ENCODE peak calls at places on chromosomes 5 and 9, in ten cellular contexts. T is HCT116, A is adrenal gland, J is transverse colon, K is spleen, I is uterus, H is heart left ventricle, P is IMR-90, Y is HepG2, N is body of pancreas. F is an unnamed sample.
A peak's percentile ranks its signal among the peaks of the same experiment; 100 is the strongest.

GRCh38 chr5:180328296-180329137 is 24.6 kb downstream of the GFPT2 start:
- DNase-seq in T (peak; percentile 74), A (peak; percentile 91), J (peak; percentile 86), K (peak; percentile 95), I (peak; percentile 75), H (peak; percentile 69), P (peak; percentile 60), Y (peak; percentile 74), N (peak; percentile 91), F (peak; percentile 81)

GRCh38 chr5:5432020-5432707 is 9.7 kb downstream of the ICE1 start:
- DNase-seq in T (no peak), A (no peak), J (no peak), K (no peak), I (no peak), H (no peak), P (peak; percentile 75), Y (no peak), N (no peak), F (no peak)

GRCh38 chr5:155728146-155728856 is 598.7 kb upstream of the SGCD start:
- DNase-seq in T (no peak), A (peak; percentile 33), J (peak; percentile 52), K (peak; percentile 72), I (no peak), H (peak; percentile 64), P (peak; percentile 16), Y (no peak), N (peak; percentile 66), F (no peak)

GRCh38 chr9:110048976-110049698 is 158.8 kb downstream of the C9orf152 start:
- DNase-seq in T (no peak), A (peak; percentile 28), J (no peak), K (peak; percentile 83), I (no peak), H (no peak), P (no peak), Y (no peak), N (no peak), F (peak; percentile 29)

GRCh38 chr5:155728857-155729683 is 597.9 kb upstream of the SGCD start:
- DNase-seq in T (no peak), A (no peak), J (no peak), K (no peak), I (no peak), H (peak; percentile 33), P (no peak), Y (no peak), N (no peak), F (no peak)

GRCh38 chr9:122364117-122364782 is 6.6 kb upstream of the PTGS1 start:
- DNase-seq in T (no peak), A (no peak), J (no peak), K (peak; percentile 14), I (no peak), H (no peak), P (peak; percentile 88), Y (no peak), N (no peak), F (no peak)

GRCh38 chr5:51386916-51387853 is 3.9 kb downstream of the ISL1 start:
- DNase-seq in T (no peak), A (no peak), J (no peak), K (no peak), I (no peak), H (no peak), P (no peak), Y (no peak), N (no peak), F (no peak)

GRCh38 chr5:72747826-72748225 is 68.6 kb upstream of the TNPO1 start:
- DNase-seq in T (no peak), A (no peak), J (no peak), K (no peak), I (no peak), H (no peak), P (no peak), Y (no peak), N (no peak), F (no peak)

GRCh38 chr9:120475341-120475740 is 104.6 kb downstream of the CDK5RAP2 start:
- DNase-seq in T (no peak), A (no peak), J (no peak), K (no peak), I (no peak), H (peak; percentile 24), P (peak; percentile 52), Y (no peak), N (no peak), F (no peak)

GRCh38 chr5:144951001-144951400 is 780.3 kb downstream of the KCTD16 start:
- DNase-seq in T (no peak), A (no peak), J (no peak), K (no peak), I (no peak), H (no peak), P (no peak), Y (no peak), N (no peak), F (no peak)

DNA sequence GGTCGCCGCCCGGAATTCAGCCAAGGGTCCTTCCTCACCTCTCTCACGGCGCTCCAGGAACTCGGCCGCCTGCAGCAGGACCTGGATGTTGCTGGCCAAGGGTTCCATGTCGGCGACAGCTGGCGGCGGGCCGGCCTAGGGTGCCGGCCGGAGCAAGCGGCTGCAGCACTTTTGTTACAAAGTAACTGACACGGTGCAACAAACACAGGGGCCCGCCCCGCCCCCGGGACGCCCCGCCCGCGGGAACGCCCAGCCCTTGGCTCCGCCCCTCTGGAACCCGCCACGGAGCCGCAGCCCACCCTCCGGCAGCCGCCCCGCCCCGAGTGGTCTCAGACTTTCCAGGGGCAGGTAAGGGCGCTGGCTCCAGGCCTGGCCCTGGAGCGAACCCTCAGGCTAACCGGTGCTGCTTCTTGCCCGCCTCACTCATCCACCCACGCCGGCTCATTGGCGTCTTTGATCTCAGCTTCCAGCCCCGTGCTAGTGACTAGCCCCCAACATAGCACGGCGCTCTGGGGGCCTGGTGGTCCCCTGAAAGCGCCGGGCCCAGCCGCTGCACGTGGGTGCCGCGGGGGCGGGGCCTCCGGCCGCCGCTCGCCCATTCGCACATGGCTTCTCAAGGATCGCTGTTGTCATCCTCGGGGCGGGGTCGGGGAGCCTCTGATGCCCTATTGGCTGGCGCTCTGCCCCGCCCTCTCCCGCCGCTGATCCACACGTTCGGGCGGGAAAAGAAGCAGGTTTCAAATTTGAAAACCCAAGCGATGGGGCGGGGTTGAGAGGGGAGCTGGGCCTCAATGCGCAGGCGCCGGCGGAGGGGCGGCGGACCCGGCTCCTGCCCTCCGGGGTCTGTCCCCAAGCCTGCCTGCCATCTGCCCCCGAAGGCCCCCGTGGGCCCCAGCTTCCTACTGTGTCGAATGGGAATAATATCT is at the start of gene MXD3:
- DNase-seq in T (peak; percentile 91), A (peak; percentile 98), J (peak; percentile 98), K (peak; percentile 97), I (peak; percentile 97), H (peak; percentile 97), P (peak; percentile 90), Y (peak; percentile 94), N (peak; percentile 97), F (peak; percentile 99)
- TF ChIP-seq POLR2A in T (no peak), A (no peak), J (no peak), K (no peak), I (no peak), H (no peak), P (no peak), Y (peak; percentile 46), N (no peak), F (no peak)

GRCh38 chr9:35116539-35116897 is 856 bp upstream of the ATOSB start:
- DNase-seq in T (no peak), A (no peak), J (no peak), K (no peak), I (no peak), H (no peak), P (no peak), Y (no peak), N (no peak), F (no peak)
- H3K4me1 ChIP-seq in T (peaks cover 55% of the 10 kb centered on the region), A (peaks cover 47% of the 10 kb centered on the region), J (peaks cover 26% of the 10 kb centered on the region), K (peaks cover 32% of the 10 kb centered on the region), I (no peaks in the 10 kb centered on the region), H (peaks cover 19% of the 10 kb centered on the region), P (peaks cover 16% of the 10 kb centered on the region), Y (peaks cover 34% of the 10 kb centered on the region), N (peaks cover 33% of the 10 kb centered on the region), F (no peaks in the 10 kb centered on the region)

GRCh38 chr5:108078882-108079281 is 303.0 kb downstream of the FBXL17 start:
- DNase-seq in T (no peak), A (no peak), J (no peak), K (no peak), I (no peak), H (no peak), P (no peak), Y (no peak), N (no peak), F (no peak)
- H3K4me3 ChIP-seq in T (no peak overlapping the region), A (no peak overlapping the region), J (no peak overlapping the region), K (no peak overlapping the region), I (no peak overlapping the region), H (no peak overlapping the region), P (no peak overlapping the region), Y (no peak overlapping the region), N (no peak overlapping the region), F (no peak overlapping the region)

GRCh38 chr5:140041492-140042421 is 1.3 kb downstream of the NRG2 start:
- DNase-seq in T (no peak), A (peak; percentile 93), J (peak; percentile 39), K (peak; percentile 82), I (peak; percentile 53), H (peak; percentile 62), P (peak; percentile 12), Y (no peak), N (peak; percentile 97), F (no peak)
- TF ChIP-seq POLR2A in T (no peak), A (peak; percentile 87), J (no peak), K (no peak), I (no peak), H (no peak), P (no peak), Y (no peak), N (peak; percentile 70), F (no peak)